ENCODE peak calls at places on chromosomes 1 and 21, in four cellular contexts. One of them, this sample, is unnamed.

GRCh38 chr1:12167493-12168429 is 970 bp downstream of the TNFRSF1B start:
- DNase-seq in left ventricle myocardium inferior: no peak
- DNase-seq in fibroblast of the conjunctiva: no peak
- DNase-seq in AG08395: no peak
- DNase-seq in this sample: no peak

GRCh38 chr1:9371391-9371935 is 78.8 kb downstream of the SPSB1 start:
- DNase-seq in fibroblast of the conjunctiva: peak; percentile 42
- DNase-seq in AG08395: peak; percentile 68
- DNase-seq in left ventricle myocardium inferior: peak; percentile 63
- DNase-seq in this sample: peak; percentile 81

GRCh38 chr1:155199792-155200191 is 7.9 kb downstream of the THBS3 start:
- DNase-seq in AG08395: no peak
- DNase-seq in left ventricle myocardium inferior: no peak
- DNase-seq in fibroblast of the conjunctiva: no peak
- DNase-seq in this sample: no peak

GRCh38 chr1:223775054-223775453 is 62.7 kb downstream of the CAPN2 start:
- DNase-seq in AG08395: no peak
- DNase-seq in fibroblast of the conjunctiva: peak; percentile 36
- DNase-seq in left ventricle myocardium inferior: no peak
- DNase-seq in this sample: no peak

GRCh38 chr1:236850580-236850979 is 55.5 kb downstream of the MTR start:
- DNase-seq in fibroblast of the conjunctiva: no peak
- DNase-seq in AG08395: no peak
- DNase-seq in left ventricle myocardium inferior: no peak
- DNase-seq in this sample: no peak

GRCh38 chr1:9573723-9574122 is 15.0 kb upstream of the TMEM201 start:
- DNase-seq in AG08395: peak; percentile 46
- DNase-seq in left ventricle myocardium inferior: no peak
- DNase-seq in fibroblast of the conjunctiva: no peak
- DNase-seq in this sample: no peak

GRCh38 chr1:23719162-23719820 is 24.0 kb upstream of the ELOA start:
- DNase-seq in AG08395: no peak
- DNase-seq in fibroblast of the conjunctiva: no peak
- DNase-seq in left ventricle myocardium inferior: no peak
- DNase-seq in this sample: no peak

GRCh38 chr1:201119206-201119814 is 7.1 kb upstream of the CACNA1S start:
- DNase-seq in left ventricle myocardium inferior: no peak
- DNase-seq in fibroblast of the conjunctiva: peak; percentile 29
- DNase-seq in AG08395: peak; percentile 36
- DNase-seq in this sample: peak; percentile 47

GRCh38 chr1:233668146-233668724 is 54.3 kb downstream of the KCNK1 start:
- DNase-seq in left ventricle myocardium inferior: no peak
- DNase-seq in fibroblast of the conjunctiva: peak; percentile 12
- DNase-seq in AG08395: no peak
- DNase-seq in this sample: no peak

GRCh38 chr1:226635456-226635941 is 86.9 kb downstream of the STUM start:
- DNase-seq in AG08395: no peak
- DNase-seq in left ventricle myocardium inferior: no peak
- DNase-seq in fibroblast of the conjunctiva: no peak
- DNase-seq in this sample: no peak

GRCh38 chr21:33028759-33029511 is 3.2 kb downstream of the OLIG2 start:
- DNase-seq in fibroblast of the conjunctiva: no peak
- DNase-seq in left ventricle myocardium inferior: no peak
- DNase-seq in AG08395: no peak
- DNase-seq in this sample: no peak

This sample was measured in testis.